ENCODE peak calls at places on chromosomes 13 and 19, in nine cellular contexts. One of them, this sample, is unnamed.

GRCh38 chr13:37074703-37075102 is 15.2 kb upstream of the SUPT20H start:
- DNase-seq in GM04504: no peak
- DNase-seq in BE2C: no peak
- DNase-seq in CD4-positive, alpha-beta T cell: no peak
- DNase-seq in PC-9: no peak
- DNase-seq in transverse colon: no peak
- DNase-seq in 8988T: no peak
- DNase-seq in upper lobe of left lung: no peak
- DNase-seq in KG1: no peak
- DNase-seq in this sample: no peak

GRCh38 chr13:70380809-70381208 is 272.6 kb upstream of the KLHL1 start:
- DNase-seq in GM04504: no peak
- DNase-seq in BE2C: no peak
- DNase-seq in CD4-positive, alpha-beta T cell: no peak
- DNase-seq in PC-9: no peak
- DNase-seq in transverse colon: no peak
- DNase-seq in 8988T: no peak
- DNase-seq in upper lobe of left lung: no peak
- DNase-seq in KG1: no peak
- DNase-seq in this sample: no peak

GRCh38 chr13:57634829-57635165 is 3.3 kb downstream of the PCDH17 start:
- DNase-seq in GM04504: no peak
- DNase-seq in BE2C: peak; percentile 31
- DNase-seq in CD4-positive, alpha-beta T cell: no peak
- DNase-seq in PC-9: no peak
- DNase-seq in transverse colon: no peak
- DNase-seq in 8988T: no peak
- DNase-seq in upper lobe of left lung: no peak
- DNase-seq in KG1: no peak
- DNase-seq in this sample: no peak

GRCh38 chr13:41004875-41005693 is 14.0 kb downstream of the ELF1 start:
- DNase-seq in GM04504: no peak
- DNase-seq in BE2C: no peak
- DNase-seq in CD4-positive, alpha-beta T cell: no peak
- DNase-seq in PC-9: no peak
- DNase-seq in transverse colon: no peak
- DNase-seq in 8988T: no peak
- DNase-seq in upper lobe of left lung: no peak
- DNase-seq in KG1: peak; percentile 66
- DNase-seq in this sample: peak; percentile 61

GRCh38 chr19:15216363-15216762 is 15.6 kb upstream of the NOTCH3 start:
- DNase-seq in GM04504: no peak
- DNase-seq in BE2C: no peak
- DNase-seq in CD4-positive, alpha-beta T cell: no peak
- DNase-seq in PC-9: peak; percentile 97
- DNase-seq in transverse colon: no peak
- DNase-seq in 8988T: no peak
- DNase-seq in upper lobe of left lung: no peak
- DNase-seq in KG1: no peak
- DNase-seq in this sample: no peak

GRCh38 chr13:43728411-43728810 is 58.4 kb downstream of the ENOX1 start:
- DNase-seq in GM04504: no peak
- DNase-seq in BE2C: no peak
- DNase-seq in CD4-positive, alpha-beta T cell: no peak
- DNase-seq in PC-9: no peak
- DNase-seq in transverse colon: no peak
- DNase-seq in 8988T: no peak
- DNase-seq in upper lobe of left lung: no peak
- DNase-seq in KG1: no peak
- DNase-seq in this sample: no peak

GRCh38 chr19:41431426-41432386 is 4.5 kb upstream of the B3GNT8 start:
- DNase-seq in GM04504: no peak
- DNase-seq in BE2C: peak; percentile 47
- DNase-seq in CD4-positive, alpha-beta T cell: no peak
- DNase-seq in PC-9: no peak
- DNase-seq in transverse colon: no peak
- DNase-seq in 8988T: peak; percentile 50
- DNase-seq in upper lobe of left lung: peak; percentile 63
- DNase-seq in KG1: no peak
- DNase-seq in this sample: peak; percentile 48

GRCh38 chr19:41876847-41877489 is at the start of gene CD79A:
- DNase-seq in GM04504: no peak
- DNase-seq in BE2C: no peak
- DNase-seq in CD4-positive, alpha-beta T cell: no peak
- DNase-seq in PC-9: no peak
- DNase-seq in transverse colon: peak; percentile 67
- DNase-seq in 8988T: no peak
- DNase-seq in upper lobe of left lung: no peak
- DNase-seq in KG1: no peak
- DNase-seq in this sample: no peak

GRCh38 chr19:18856385-18857126 is 24.8 kb downstream of the UPF1 start:
- DNase-seq in GM04504: no peak
- DNase-seq in BE2C: peak; percentile 50
- DNase-seq in CD4-positive, alpha-beta T cell: no peak
- DNase-seq in PC-9: no peak
- DNase-seq in transverse colon: no peak
- DNase-seq in 8988T: peak; percentile 92
- DNase-seq in upper lobe of left lung: no peak
- DNase-seq in KG1: no peak
- DNase-seq in this sample: no peak

GRCh38 chr13:46592410-46592809 is 39.4 kb downstream of the LRCH1 start:
- DNase-seq in GM04504: no peak
- DNase-seq in BE2C: no peak
- DNase-seq in CD4-positive, alpha-beta T cell: no peak
- DNase-seq in PC-9: peak; percentile 56
- DNase-seq in transverse colon: no peak
- DNase-seq in 8988T: no peak
- DNase-seq in upper lobe of left lung: no peak
- DNase-seq in KG1: no peak
- DNase-seq in this sample: no peak

GRCh38 chr19:18232540-18233223 is 6.4 kb upstream of the PDE4C start:
- DNase-seq in GM04504: no peak
- DNase-seq in BE2C: peak; percentile 80
- DNase-seq in CD4-positive, alpha-beta T cell: no peak
- DNase-seq in PC-9: no peak
- DNase-seq in transverse colon: no peak
- DNase-seq in 8988T: no peak
- DNase-seq in upper lobe of left lung: no peak
- DNase-seq in KG1: no peak
- DNase-seq in this sample: no peak

GRCh38 chr13:32426191-32426980 is 1.5 kb downstream of the N4BP2L1 start:
- DNase-seq in GM04504: no peak
- DNase-seq in BE2C: no peak
- DNase-seq in CD4-positive, alpha-beta T cell: no peak
- DNase-seq in PC-9: no peak
- DNase-seq in transverse colon: peak; percentile 25
- DNase-seq in 8988T: no peak
- DNase-seq in upper lobe of left lung: no peak
- DNase-seq in KG1: peak; percentile 57
- DNase-seq in this sample: peak; percentile 74

GRCh38 chr13:35630551-35631275 is 154.2 kb upstream of the MAB21L1 start:
- DNase-seq in GM04504: peak; percentile 38
- DNase-seq in BE2C: peak; percentile 45
- DNase-seq in CD4-positive, alpha-beta T cell: no peak
- DNase-seq in PC-9: peak; percentile 55
- DNase-seq in transverse colon: no peak
- DNase-seq in 8988T: no peak
- DNase-seq in upper lobe of left lung: no peak
- DNase-seq in KG1: no peak
- DNase-seq in this sample: no peak

GRCh38 chr19:35451278-35452096 is 3.4 kb downstream of the FFAR2 start:
- DNase-seq in GM04504: no peak
- DNase-seq in BE2C: no peak
- DNase-seq in CD4-positive, alpha-beta T cell: no peak
- DNase-seq in PC-9: no peak
- DNase-seq in transverse colon: no peak
- DNase-seq in 8988T: no peak
- DNase-seq in upper lobe of left lung: no peak
- DNase-seq in KG1: no peak
- DNase-seq in this sample: peak; percentile 46

GRCh38 chr13:100334209-100334608 is 245.3 kb downstream of the PCCA start:
- DNase-seq in GM04504: no peak
- DNase-seq in BE2C: no peak
- DNase-seq in CD4-positive, alpha-beta T cell: no peak
- DNase-seq in PC-9: no peak
- DNase-seq in transverse colon: no peak
- DNase-seq in 8988T: no peak
- DNase-seq in upper lobe of left lung: no peak
- DNase-seq in KG1: no peak
- DNase-seq in this sample: no peak

GRCh38 chr19:55519461-55520311 is 17.2 kb downstream of the SBK2 start:
- DNase-seq in GM04504: peak; percentile 66
- DNase-seq in BE2C: no peak
- DNase-seq in CD4-positive, alpha-beta T cell: no peak
- DNase-seq in PC-9: peak; percentile 84
- DNase-seq in transverse colon: no peak
- DNase-seq in 8988T: no peak
- DNase-seq in upper lobe of left lung: no peak
- DNase-seq in KG1: no peak
- DNase-seq in this sample: no peak

GRCh38 chr13:42876810-42877550 is 95.6 kb downstream of the FAM216B start:
- DNase-seq in GM04504: no peak
- DNase-seq in BE2C: no peak
- DNase-seq in CD4-positive, alpha-beta T cell: no peak
- DNase-seq in PC-9: peak; percentile 80
- DNase-seq in transverse colon: no peak
- DNase-seq in 8988T: no peak
- DNase-seq in upper lobe of left lung: no peak
- DNase-seq in KG1: no peak
- DNase-seq in this sample: no peak

GRCh38 chr13:21075303-21076264 is 14.2 kb upstream of the LATS2 start:
- DNase-seq in GM04504: no peak
- DNase-seq in BE2C: no peak
- DNase-seq in CD4-positive, alpha-beta T cell: no peak
- DNase-seq in PC-9: no peak
- DNase-seq in transverse colon: no peak
- DNase-seq in 8988T: no peak
- DNase-seq in upper lobe of left lung: peak; percentile 50
- DNase-seq in KG1: no peak
- DNase-seq in this sample: peak; percentile 44

GRCh38 chr19:28553005-28553404 is 659.9 kb downstream of the UQCRFS1 start:
- DNase-seq in GM04504: no peak
- DNase-seq in BE2C: no peak
- DNase-seq in CD4-positive, alpha-beta T cell: no peak
- DNase-seq in PC-9: no peak
- DNase-seq in transverse colon: no peak
- DNase-seq in 8988T: no peak
- DNase-seq in upper lobe of left lung: no peak
- DNase-seq in KG1: no peak
- DNase-seq in this sample: no peak

GRCh38 chr13:111323950-111324651 is 3.7 kb downstream of the TEX29 start:
- DNase-seq in GM04504: no peak
- DNase-seq in BE2C: no peak
- DNase-seq in CD4-positive, alpha-beta T cell: no peak
- DNase-seq in PC-9: no peak
- DNase-seq in transverse colon: no peak
- DNase-seq in 8988T: no peak
- DNase-seq in upper lobe of left lung: no peak
- DNase-seq in KG1: no peak
- DNase-seq in this sample: peak; percentile 32

GRCh38 chr19:42433503-42434260 is 6.5 kb upstream of the LIPE start:
- DNase-seq in GM04504: no peak
- DNase-seq in BE2C: peak; percentile 83
- DNase-seq in CD4-positive, alpha-beta T cell: peak; percentile 61
- DNase-seq in PC-9: peak; percentile 55
- DNase-seq in transverse colon: peak; percentile 93
- DNase-seq in 8988T: no peak
- DNase-seq in upper lobe of left lung: peak; percentile 64
- DNase-seq in KG1: no peak
- DNase-seq in this sample: peak; percentile 73

GRCh38 chr19:35702223-35703012 is 1.9 kb upstream of the ZBTB32 start:
- DNase-seq in GM04504: peak; percentile 93
- DNase-seq in BE2C: peak; percentile 97
- DNase-seq in CD4-positive, alpha-beta T cell: peak; percentile 86
- DNase-seq in PC-9: peak; percentile 94
- DNase-seq in transverse colon: peak; percentile 96
- DNase-seq in 8988T: peak; percentile 94
- DNase-seq in upper lobe of left lung: peak; percentile 100
- DNase-seq in KG1: peak; percentile 84
- DNase-seq in this sample: peak; percentile 98

GRCh38 chr19:42469311-42470239 is 26.8 kb upstream of the CXCL17 start:
- DNase-seq in GM04504: no peak
- DNase-seq in BE2C: no peak
- DNase-seq in CD4-positive, alpha-beta T cell: no peak
- DNase-seq in PC-9: peak; percentile 43
- DNase-seq in transverse colon: no peak
- DNase-seq in 8988T: no peak
- DNase-seq in upper lobe of left lung: no peak
- DNase-seq in KG1: peak; percentile 26
- DNase-seq in this sample: peak; percentile 35

GRCh38 chr19:982567-983170 is 1.5 kb upstream of the WDR18 start:
- DNase-seq in GM04504: no peak
- DNase-seq in BE2C: peak; percentile 84
- DNase-seq in CD4-positive, alpha-beta T cell: peak; percentile 67
- DNase-seq in PC-9: no peak
- DNase-seq in transverse colon: peak; percentile 82
- DNase-seq in 8988T: peak; percentile 99
- DNase-seq in upper lobe of left lung: peak; percentile 77
- DNase-seq in KG1: peak; percentile 45
- DNase-seq in this sample: peak; percentile 80

GRCh38 chr19:38898788-38899446 is 501 bp downstream of the SIRT2 start:
- DNase-seq in GM04504: no peak
- DNase-seq in BE2C: no peak
- DNase-seq in CD4-positive, alpha-beta T cell: no peak
- DNase-seq in PC-9: no peak
- DNase-seq in transverse colon: no peak
- DNase-seq in 8988T: no peak
- DNase-seq in upper lobe of left lung: peak; percentile 32
- DNase-seq in KG1: no peak
- DNase-seq in this sample: peak; percentile 68

GRCh38 chr19:46958542-46958941 is 61.1 kb upstream of the NPAS1 start:
- DNase-seq in GM04504: peak; percentile 87
- DNase-seq in BE2C: no peak
- DNase-seq in CD4-positive, alpha-beta T cell: no peak
- DNase-seq in PC-9: no peak
- DNase-seq in transverse colon: no peak
- DNase-seq in 8988T: no peak
- DNase-seq in upper lobe of left lung: no peak
- DNase-seq in KG1: no peak
- DNase-seq in this sample: no peak

GRCh38 chr19:55258476-55258827 is 365 bp downstream of the PPP6R1 start:
- DNase-seq in GM04504: no peak
- DNase-seq in BE2C: no peak
- DNase-seq in CD4-positive, alpha-beta T cell: peak; percentile 44
- DNase-seq in PC-9: no peak
- DNase-seq in transverse colon: no peak
- DNase-seq in 8988T: no peak
- DNase-seq in upper lobe of left lung: no peak
- DNase-seq in KG1: no peak
- DNase-seq in this sample: peak; percentile 52

GRCh38 chr19:1206063-1206732 is 620 bp downstream of the STK11 start:
- DNase-seq in GM04504: no peak
- DNase-seq in BE2C: no peak
- DNase-seq in CD4-positive, alpha-beta T cell: no peak
- DNase-seq in PC-9: no peak
- DNase-seq in transverse colon: no peak
- DNase-seq in 8988T: no peak
- DNase-seq in upper lobe of left lung: no peak
- DNase-seq in KG1: no peak
- DNase-seq in this sample: no peak

GRCh38 chr19:11138659-11139526 is 16.7 kb downstream of the SPC24 start:
- DNase-seq in GM04504: peak; percentile 81
- DNase-seq in BE2C: peak; percentile 90
- DNase-seq in CD4-positive, alpha-beta T cell: no peak
- DNase-seq in PC-9: peak; percentile 86
- DNase-seq in transverse colon: peak; percentile 62
- DNase-seq in 8988T: peak; percentile 35
- DNase-seq in upper lobe of left lung: peak; percentile 86
- DNase-seq in KG1: no peak
- DNase-seq in this sample: no peak

GRCh38 chr13:22103628-22104027 is 432.8 kb downstream of the FGF9 start:
- DNase-seq in GM04504: no peak
- DNase-seq in BE2C: no peak
- DNase-seq in CD4-positive, alpha-beta T cell: no peak
- DNase-seq in PC-9: no peak
- DNase-seq in transverse colon: no peak
- DNase-seq in 8988T: no peak
- DNase-seq in upper lobe of left lung: no peak
- DNase-seq in KG1: no peak
- DNase-seq in this sample: no peak

GRCh38 chr13:25232937-25233515 is 54.3 kb downstream of the MTMR6 start:
- DNase-seq in GM04504: no peak
- DNase-seq in BE2C: no peak
- DNase-seq in CD4-positive, alpha-beta T cell: no peak
- DNase-seq in PC-9: no peak
- DNase-seq in transverse colon: no peak
- DNase-seq in 8988T: no peak
- DNase-seq in upper lobe of left lung: no peak
- DNase-seq in KG1: no peak
- DNase-seq in this sample: no peak